ENCODE peak calls at places on chromosomes 5 and 9, in five cellular contexts. X is adipocyte, Z is lower lobe of right lung, I is heart right ventricle, H is MG63. J is an unnamed sample. For H3K9me3 and H3K36me3, the result is how much of the 10 kb centered on the place peaks cover.

GRCh38 chr5:113264061-113264460 is 170.7 kb downstream of the TSSK1B start:
- DNase-seq in Z (no peak), I (no peak), X (no peak), H (no peak), J (no peak)

GRCh38 chr5:68245325-68245724 is 29.8 kb downstream of the PIK3R1 start:
- DNase-seq in X (no peak), Z (no peak), H (no peak), I (no peak), J (no peak)

GRCh38 chr5:171451421-171451820 is 32.0 kb downstream of the FGF18 start:
- DNase-seq in X (no peak), H (no peak), Z (no peak), I (no peak), J (peak)

GRCh38 chr5:136033244-136033643 is 4.5 kb downstream of the TGFBI start:
- DNase-seq in H (no peak), Z (no peak), I (no peak), X (no peak), J (no peak)

GRCh38 chr5:87094833-87095232 is 172.8 kb upstream of the RASA1 start:
- DNase-seq in I (no peak), Z (no peak), H (no peak), X (no peak), J (no peak)

GRCh38 chr9:17018001-17018491 is 116.8 kb upstream of the CNTLN start:
- DNase-seq in Z (no peak), I (peak), H (peak), X (peak), J (no peak)

GRCh38 chr5:62475072-62475471 is 62.5 kb downstream of the IPO11 start:
- DNase-seq in H (peak), X (peak), I (no peak), Z (no peak), J (no peak)

GRCh38 chr5:14156611-14157493 is 13.7 kb downstream of the TRIO start:
- DNase-seq in I (no peak), X (peak), H (peak), Z (no peak), J (no peak)

GRCh38 chr9:35731415-35732184 is 395 bp downstream of the TLN1 start:
- DNase-seq in X (no peak), Z (no peak), H (no peak), I (no peak), J (no peak)

GRCh38 chr9:124852829-124853531 is at the start of gene WDR38:
- DNase-seq in Z (peak), H (peak), I (peak), X (peak), J (peak)

GRCh38 chr5:7813007-7813406 is 37.9 kb downstream of the CFAP90 start:
- DNase-seq in I (no peak), Z (no peak), H (no peak), X (no peak), J (no peak)

GRCh38 chr5:141933151-141933550 is 9.5 kb downstream of the DELE1 start:
- DNase-seq in I (no peak), Z (no peak), H (no peak), X (no peak), J (no peak)

GRCh38 chr5:115214541-115214940 is 44.8 kb upstream of the TRIM36 start:
- DNase-seq in Z (no peak), X (peak), H (no peak), I (no peak), J (no peak)

GRCh38 chr5:147930759-147931158 is 24.4 kb upstream of the C5orf46 start:
- DNase-seq in H (no peak), Z (no peak), X (no peak), I (no peak), J (no peak)

GRCh38 chr5:131171276-131171815 is 602 bp downstream of the LYRM7 start:
- DNase-seq in X (peak), Z (no peak), I (no peak), H (no peak), J (no peak)

GRCh38 chr5:14351845-14352712 is 208.9 kb downstream of the TRIO start:
- DNase-seq in H (peak), X (peak), Z (peak), I (peak), J (peak)

GRCh38 chr5:135242021-135242480 is 157.0 kb downstream of the MACROH2A1 start:
- DNase-seq in Z (peak), H (peak), I (no peak), X (peak), J (peak)

GRCh38 chr5:10319202-10319851 is 11.6 kb upstream of the CMBL start:
- DNase-seq in H (no peak), I (no peak), Z (no peak), X (no peak), J (peak)

GRCh38 chr5:24854350-24854749 is 209.6 kb upstream of the CDH10 start:
- DNase-seq in X (no peak), H (no peak), Z (no peak), I (no peak), J (no peak)

GRCh38 chr9:120555884-120556283 is 24.1 kb downstream of the CDK5RAP2 start:
- DNase-seq in Z (no peak), I (no peak), X (no peak), H (no peak), J (no peak)

GRCh38 chr5:160467555-160468418 is 46.1 kb downstream of the PTTG1 start:
- DNase-seq in X (peak), I (peak), Z (peak), H (peak), J (peak)

GRCh38 chr5:172749881-172750608 is 20.9 kb downstream of the DUSP1 start:
- DNase-seq in X (no peak), I (peak), H (no peak), Z (no peak), J (no peak)

GRCh38 chr5:96641368-96641767 is 20.8 kb upstream of the CAST start:
- DNase-seq in X (no peak), H (no peak), Z (no peak), I (no peak), J (no peak)

GRCh38 chr5:88883059-88883565 is at the start of gene MEF2C:
- DNase-seq in I (peak), H (peak), Z (peak), X (peak), J (peak)

GRCh38 chr5:178382689-178383276 is 150.2 kb upstream of the PHYKPL start:
- DNase-seq in X (no peak), I (no peak), H (peak), Z (no peak), J (peak)

GRCh38 chr5:178115136-178115834 is 2.0 kb downstream of the N4BP3 start:
- DNase-seq in H (no peak), I (no peak), X (no peak), Z (no peak), J (no peak)

GRCh38 chr5:82403026-82403425 is 124.9 kb upstream of the RPS23 start:
- DNase-seq in H (no peak), X (no peak), Z (no peak), I (no peak), J (no peak)

GRCh38 chr5:80961376-80962281 is 1.5 kb downstream of the RASGRF2 start:
- DNase-seq in H (no peak), I (no peak), X (no peak), Z (no peak), J (no peak)

GRCh38 chr9:14423816-14424261 is 109.9 kb upstream of the NFIB start:
- DNase-seq in I (no peak), X (peak), Z (no peak), H (peak), J (no peak)

GRCh38 chr9:130872912-130873503 is 23.6 kb downstream of the QRFP start:
- DNase-seq in Z (no peak), X (no peak), I (peak), H (peak), J (no peak)

GRCh38 chr5:172640822-172641358 is at the start of gene NEURL1B:
- DNase-seq in Z (peak), H (peak), I (peak), X (peak), J (peak)

GRCh38 chr5:63822633-63823032 is 139.6 kb downstream of the HTR1A start:
- DNase-seq in I (no peak), Z (no peak), X (no peak), H (no peak), J (no peak)

DNA sequence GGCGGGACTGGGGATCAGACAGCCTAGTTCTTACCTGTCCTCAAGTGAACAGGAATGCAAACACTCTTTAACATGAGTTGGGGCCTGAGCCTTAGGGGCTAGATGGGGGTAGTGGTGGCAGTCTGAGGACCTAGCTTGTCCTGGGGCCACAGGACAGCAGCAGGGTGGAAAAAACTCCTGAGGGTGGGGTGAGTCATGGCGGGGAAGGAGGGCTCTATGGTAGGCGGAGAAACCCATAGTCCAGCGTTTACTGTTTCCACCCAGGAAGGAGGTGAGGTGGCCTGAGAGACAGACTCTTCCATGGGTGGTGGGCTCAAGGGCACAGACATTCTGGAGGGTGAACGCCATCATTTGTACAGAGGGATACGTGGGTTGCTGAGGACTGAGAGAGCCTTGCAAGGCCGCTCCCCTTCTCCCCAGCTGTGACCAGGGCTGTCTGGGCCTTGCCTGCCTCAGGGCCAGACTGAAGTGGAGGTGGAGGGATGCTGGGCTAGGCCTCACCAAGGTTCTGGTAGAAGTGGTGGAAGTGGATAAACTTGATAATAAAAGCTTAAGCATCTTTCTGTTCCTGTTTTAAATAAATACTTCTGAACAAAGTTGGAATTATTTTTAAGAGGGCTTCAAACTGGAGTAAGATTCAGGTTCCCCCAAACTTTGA is 1.1 kb upstream of the TSPAN17 start:
- DNase-seq in Z (no peak), I (no peak), X (no peak), H (no peak), J (no peak)
- H3K4me3 ChIP-seq in Z (peak), I (peak), X (no peak), H (no peak), J (no peak)

DNA sequence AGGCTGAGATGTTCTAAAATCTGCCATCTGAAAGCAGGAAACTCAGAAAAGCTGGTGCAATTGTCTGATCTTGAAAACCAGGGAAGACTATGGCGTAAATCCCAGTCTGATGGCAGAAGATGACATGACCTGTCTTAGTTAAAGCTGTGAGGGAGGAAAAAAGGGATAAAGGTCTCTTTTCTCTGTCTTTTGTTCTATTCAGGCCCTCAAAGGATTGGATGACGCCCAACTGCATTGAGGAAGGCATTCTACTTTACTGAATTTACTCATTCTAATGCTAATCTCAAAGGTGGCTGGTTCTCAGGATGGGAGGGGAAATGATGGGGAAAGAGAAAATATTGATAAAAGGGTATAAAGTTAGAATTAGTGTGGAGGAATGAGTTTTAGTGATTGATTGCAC is 312.8 kb upstream of the CTNND2 start:
- DNase-seq in H (no peak), X (no peak), I (no peak), Z (no peak), J (no peak)
- H3K9me3 ChIP-seq in H (under half), X (under half), I (under half), Z (under half), J (under half)

DNA sequence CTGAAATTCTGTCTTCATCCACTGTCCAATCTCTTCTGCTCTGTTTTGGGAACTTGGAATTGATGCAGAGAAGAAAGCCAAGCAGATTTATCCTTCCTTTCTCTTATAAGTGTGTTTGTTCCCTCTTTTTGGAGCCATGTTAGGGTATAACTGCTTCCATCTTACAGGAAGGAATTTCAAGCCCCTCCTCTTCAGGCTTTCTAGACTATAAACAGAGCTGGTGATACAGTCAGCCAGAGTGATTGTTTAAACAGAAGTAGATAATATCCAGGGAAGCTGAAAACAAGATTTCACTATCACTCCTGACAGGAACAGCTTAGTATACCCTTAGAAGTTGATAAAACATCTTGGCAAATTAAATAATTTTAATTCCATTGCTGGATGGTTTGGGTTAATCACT is 102.1 kb upstream of the DMRT1 start:
- DNase-seq in I (no peak), X (no peak), Z (no peak), H (no peak), J (no peak)
- H3K36me3 ChIP-seq in I (under half), X (half or more), Z (under half), H (half or more), J (half or more)

DNA sequence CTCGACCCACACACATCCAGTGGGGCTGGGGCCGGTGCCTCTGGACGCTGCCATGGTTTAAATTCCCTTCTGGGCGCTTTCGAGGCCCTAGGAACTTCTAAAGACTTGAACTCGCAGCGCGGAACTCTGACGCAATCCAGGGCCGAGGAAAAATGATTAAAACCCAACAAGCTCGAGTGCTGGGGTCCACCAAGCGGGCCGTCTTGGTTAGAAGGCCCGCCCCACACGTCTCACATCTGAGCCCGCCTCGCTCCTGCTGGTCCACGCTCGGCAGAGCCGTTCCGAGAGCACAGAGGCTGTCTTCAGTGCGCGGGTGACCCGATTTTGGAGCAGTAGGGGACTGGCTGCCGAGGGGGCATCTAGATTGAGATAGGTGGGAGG is 1.5 kb downstream of the CRHBP start:
- DNase-seq in H (no peak), Z (no peak), X (no peak), I (peak), J (no peak)
- H3K4me3 ChIP-seq in H (no peak), Z (peak), X (peak), I (peak), J (peak)

J was measured in left lung.